ENCODE peak calls at places on chromosomes 16 and 17, in seven cellular contexts. Y is IMR-90, C is trophoblast cell, I is neuronal stem cell, K is mesendoderm, G is H9, J is H1. O is an unnamed sample.

GRCh38 chr17:17237026-17237799 is at the start of gene FLCN:
- DNase-seq in Y (peak), C (peak), I (peak), K (peak), G (peak), J (no peak), O (peak)

GRCh38 chr17:59046192-59046591 is 60.5 kb downstream of the TRIM37 start:
- DNase-seq in Y (peak), C (no peak), I (no peak), K (no peak), G (no peak), J (no peak), O (no peak)

GRCh38 chr16:23987443-23987842 is 151.7 kb downstream of the PRKCB start:
- DNase-seq in Y (no peak), C (no peak), I (no peak), K (no peak), G (no peak), J (no peak), O (no peak)

GRCh38 chr16:67029249-67030096 is 524 bp downstream of the CBFB start:
- DNase-seq in Y (peak), C (peak), I (peak), K (peak), G (no peak), J (no peak), O (peak)

GRCh38 chr17:46772013-46772878 is 46.2 kb downstream of the WNT3 start:
- DNase-seq in Y (no peak), C (no peak), I (peak), K (peak), G (peak), J (peak), O (peak)

GRCh38 chr16:58656872-58657271 is 27.2 kb upstream of the CNOT1 start:
- DNase-seq in Y (no peak), C (no peak), I (no peak), K (no peak), G (no peak), J (no peak), O (no peak)

GRCh38 chr16:82990155-82990554 is 363.4 kb downstream of the CDH13 start:
- DNase-seq in Y (peak), C (no peak), I (no peak), K (peak), G (no peak), J (no peak), O (peak)

GRCh38 chr16:88325087-88325750 is 57.5 kb upstream of the ZNF469 start:
- DNase-seq in Y (no peak), C (no peak), I (no peak), K (no peak), G (no peak), J (no peak), O (no peak)

GRCh38 chr17:11366451-11366850 is 125.4 kb downstream of the SHISA6 start:
- DNase-seq in Y (no peak), C (no peak), I (no peak), K (no peak), G (no peak), J (no peak), O (no peak)
- H4K8ac ChIP-seq in Y (no peak), C (no peak), I (no peak), K (no peak), G (no peak), J (no peak), O (no peak)

GRCh38 chr17:35240861-35241260 is 2.0 kb upstream of the SLFN5 start:
- DNase-seq in Y (no peak), C (no peak), I (no peak), K (no peak), G (no peak), J (no peak), O (no peak)

GRCh38 chr17:35241520-35241919 is 1.4 kb upstream of the SLFN5 start:
- DNase-seq in Y (no peak), C (no peak), I (no peak), K (peak), G (peak), J (no peak), O (no peak)

GRCh38 chr17:35243459-35244204 is 760 bp downstream of the SLFN5 start:
- DNase-seq in Y (peak), C (peak), I (peak), K (peak), G (peak), J (no peak), O (peak)

GRCh38 chr17:35242805-35243458 is at the start of gene SLFN5:
- DNase-seq in Y (peak), C (peak), I (peak), K (peak), G (peak), J (peak), O (peak)

DNA sequence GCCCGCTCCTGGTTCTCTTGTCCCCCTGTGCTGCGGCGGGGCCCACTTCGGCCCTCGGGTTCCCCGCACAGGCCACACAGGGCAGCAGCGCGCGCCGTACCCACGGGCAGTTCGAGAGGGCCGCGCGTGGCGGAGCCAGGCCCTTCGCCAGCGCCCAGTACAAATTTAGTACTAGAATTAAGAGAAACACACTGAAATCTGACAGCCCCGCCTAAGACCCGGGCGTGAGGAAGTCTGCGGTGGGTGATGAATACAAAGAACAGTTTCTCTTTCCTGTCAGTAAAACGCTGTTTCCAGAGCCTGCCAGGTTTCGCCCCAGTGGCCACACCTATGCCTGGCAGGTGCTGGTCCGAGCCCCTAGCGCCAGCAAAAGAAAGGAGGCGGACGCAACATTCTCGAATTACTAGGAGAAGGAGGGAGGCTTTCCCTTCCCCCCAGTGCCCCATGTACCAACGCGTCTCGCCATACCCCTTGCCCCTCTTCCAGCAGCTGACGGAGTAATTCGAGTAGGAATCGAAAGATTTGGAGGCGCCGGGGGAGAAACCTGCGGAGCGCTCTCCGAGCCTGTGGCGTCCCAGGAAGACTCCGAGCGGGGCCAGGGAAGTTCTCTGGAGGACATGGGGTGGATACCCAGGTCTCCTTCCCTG is 591 bp upstream of the SLFN5 start:
- DNase-seq in Y (peak), C (peak), I (peak), K (peak), G (peak), J (peak), O (no peak)
- H3K18ac ChIP-seq in Y (peak), C (peak), I (peak), K (peak), G (no peak), J (no peak), O (no peak)

DNA sequence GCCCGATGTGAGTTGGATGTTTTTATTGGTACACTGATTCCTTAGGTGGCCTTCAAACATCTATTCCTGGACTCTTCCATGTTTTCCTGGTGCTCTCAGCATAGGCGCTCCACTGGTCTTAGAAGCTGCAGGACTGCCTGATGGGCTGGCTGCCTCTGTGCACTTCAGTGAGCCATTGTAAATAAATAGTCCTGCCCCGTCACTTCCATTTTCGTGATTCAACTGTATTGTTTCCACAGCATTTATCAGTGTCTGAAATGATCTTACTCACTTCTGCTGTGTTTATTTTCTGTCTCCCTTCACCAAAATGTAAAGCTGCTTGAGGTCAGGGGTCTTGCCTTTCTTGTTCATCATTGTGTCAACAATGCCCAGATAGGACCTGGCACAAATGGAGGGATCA is 66.5 kb upstream of the CPHXL start:
- DNase-seq in Y (no peak), C (no peak), I (no peak), K (no peak), G (no peak), J (no peak), O (peak)
- H2AK5ac ChIP-seq in Y (no peak), C (no peak), I (no peak), K (no peak), G (no peak), J (no peak), O (no peak)

GRCh38 chr17:28755486-28755885 is 11.7 kb downstream of the TRAF4 start:
- DNase-seq in Y (no peak), C (no peak), I (no peak), K (no peak), G (no peak), J (no peak), O (peak)
- H4K8ac ChIP-seq in Y (no peak), C (no peak), I (no peak), K (no peak), G (no peak), J (no peak), O (no peak)

O was measured in mesenchymal stem cell.